ENCODE peak calls at places on chromosomes 16 and 17, in eight cellular contexts. G is tibial nerve, E is SK-N-SH, L is A549, R is ovary, V is stomach, K is sigmoid colon, S is transverse colon. I is an unnamed sample.

GRCh38 chr16:66471696-66472393 is 44.8 kb downstream of the BEAN1 start:
- DNase-seq in L (no peak), K (peak; percentile 36), S (no peak), R (no peak), G (no peak), E (no peak), V (no peak), I (peak; percentile 40)

GRCh38 chr16:7057458-7057857 is 275.2 kb upstream of the RBFOX1 start:
- DNase-seq in V (no peak), E (no peak), G (no peak), S (no peak), K (no peak), R (no peak), L (no peak), I (no peak)

GRCh38 chr16:8623634-8624033 is 2.1 kb downstream of the METTL22 start:
- DNase-seq in E (no peak), G (no peak), K (peak; percentile 29), S (no peak), V (no peak), R (no peak), L (no peak), I (no peak)

GRCh38 chr17:58279016-58279671 is 1.6 kb downstream of the MPO start:
- DNase-seq in G (no peak), L (no peak), R (no peak), S (peak; percentile 23), V (no peak), K (peak; percentile 84), E (no peak), I (no peak)

GRCh38 chr17:44977065-44977464 is 9.0 kb upstream of the C1QL1 start:
- DNase-seq in L (peak; percentile 40), S (no peak), G (no peak), E (no peak), V (no peak), K (no peak), R (no peak), I (no peak)

GRCh38 chr17:77371117-77371887 is 230.5 kb downstream of the SEC14L1 start:
- DNase-seq in E (no peak), G (no peak), V (peak; percentile 73), R (no peak), L (no peak), K (peak; percentile 67), S (no peak), I (no peak)

GRCh38 chr17:50258647-50259483 is 15.4 kb upstream of the TMEM92 start:
- DNase-seq in S (no peak), K (peak; percentile 72), R (peak; percentile 47), L (no peak), G (no peak), E (peak; percentile 85), V (no peak), I (peak; percentile 74)

GRCh38 chr17:15463363-15463762 is 4.1 kb downstream of the CDRT4 start:
- DNase-seq in E (no peak), G (peak; percentile 37), S (peak; percentile 19), L (peak; percentile 44), K (peak; percentile 78), R (peak; percentile 49), V (peak; percentile 41), I (peak; percentile 73)

GRCh38 chr16:1708768-1709180 is 2.8 kb downstream of the MAPK8IP3 start:
- DNase-seq in E (no peak), G (no peak), V (no peak), R (no peak), S (no peak), L (no peak), K (no peak), I (no peak)

GRCh38 chr16:31472559-31473203 is 729 bp downstream of the TGFB1I1 start:
- DNase-seq in V (peak; percentile 87), G (peak; percentile 84), L (peak; percentile 93), R (peak; percentile 97), S (peak; percentile 93), E (peak; percentile 98), K (peak; percentile 99), I (peak; percentile 95)

GRCh38 chr16:49564577-49565224 is 191.1 kb downstream of the C16orf78 start:
- DNase-seq in E (no peak), L (no peak), S (no peak), R (no peak), G (no peak), K (no peak), V (no peak), I (no peak)

GRCh38 chr16:62041401-62041800 is 5.2 kb upstream of the CDH8 start:
- DNase-seq in S (no peak), L (peak; percentile 53), E (peak; percentile 43), G (no peak), R (no peak), V (no peak), K (no peak), I (no peak)

GRCh38 chr17:50139950-50140885 is 10.3 kb upstream of the SAMD14 start:
- DNase-seq in L (peak; percentile 91), V (peak; percentile 81), E (peak; percentile 98), K (peak; percentile 91), R (peak; percentile 85), G (peak; percentile 80), S (peak; percentile 85), I (no peak)

GRCh38 chr17:57811633-57812280 is 38.1 kb downstream of the MRPS23 start:
- DNase-seq in E (peak; percentile 54), L (no peak), G (no peak), V (no peak), S (no peak), K (no peak), R (no peak), I (no peak)

GRCh38 chr17:16046966-16047365 is 47.3 kb downstream of the TTC19 start:
- DNase-seq in L (no peak), R (no peak), S (no peak), E (no peak), G (no peak), K (no peak), V (no peak), I (no peak)

GRCh38 chr17:43645450-43645764 is 16.3 kb downstream of the MEOX1 start:
- DNase-seq in S (no peak), V (no peak), G (no peak), E (no peak), L (no peak), K (no peak), R (no peak), I (no peak)

GRCh38 chr16:67399749-67400704 is 6.7 kb upstream of the TPPP3 start:
- DNase-seq in V (no peak), K (no peak), R (no peak), L (no peak), G (no peak), S (no peak), E (peak; percentile 69), I (no peak)

GRCh38 chr16:31357324-31358156 is 2.6 kb downstream of the ITGAX start:
- DNase-seq in G (no peak), K (no peak), L (no peak), S (no peak), E (peak; percentile 14), V (no peak), R (no peak), I (no peak)

GRCh38 chr17:64992325-64992802 is 64.2 kb downstream of the GNA13 start:
- DNase-seq in E (no peak), G (no peak), V (no peak), R (no peak), K (no peak), L (peak; percentile 74), S (no peak), I (no peak)

GRCh38 chr17:48577946-48578615 is at the start of gene HOXB4:
- DNase-seq in E (no peak), R (peak; percentile 32), L (no peak), K (peak; percentile 95), S (peak; percentile 80), V (peak; percentile 59), G (peak; percentile 67), I (peak; percentile 93)

GRCh38 chr17:70552230-70552981 is 383.1 kb downstream of the KCNJ2 start:
- DNase-seq in R (peak; percentile 18), K (no peak), L (peak; percentile 42), E (peak; percentile 72), S (no peak), G (peak; percentile 35), V (no peak), I (no peak)

GRCh38 chr17:28950017-28950751 is 1.1 kb downstream of the PHF12 start:
- DNase-seq in G (no peak), E (peak; percentile 59), L (peak; percentile 64), V (peak; percentile 39), K (peak; percentile 87), S (peak; percentile 61), R (peak; percentile 58), I (peak; percentile 85)

GRCh38 chr17:67671492-67671891 is 46.2 kb upstream of the NOL11 start:
- DNase-seq in G (no peak), K (no peak), S (no peak), V (peak; percentile 32), R (no peak), E (peak; percentile 59), L (no peak), I (no peak)
- TF ChIP-seq EP300 in G (no peak), K (no peak), S (no peak), V (no peak), R (no peak), E (no peak), L (no peak), I (no peak)

DNA sequence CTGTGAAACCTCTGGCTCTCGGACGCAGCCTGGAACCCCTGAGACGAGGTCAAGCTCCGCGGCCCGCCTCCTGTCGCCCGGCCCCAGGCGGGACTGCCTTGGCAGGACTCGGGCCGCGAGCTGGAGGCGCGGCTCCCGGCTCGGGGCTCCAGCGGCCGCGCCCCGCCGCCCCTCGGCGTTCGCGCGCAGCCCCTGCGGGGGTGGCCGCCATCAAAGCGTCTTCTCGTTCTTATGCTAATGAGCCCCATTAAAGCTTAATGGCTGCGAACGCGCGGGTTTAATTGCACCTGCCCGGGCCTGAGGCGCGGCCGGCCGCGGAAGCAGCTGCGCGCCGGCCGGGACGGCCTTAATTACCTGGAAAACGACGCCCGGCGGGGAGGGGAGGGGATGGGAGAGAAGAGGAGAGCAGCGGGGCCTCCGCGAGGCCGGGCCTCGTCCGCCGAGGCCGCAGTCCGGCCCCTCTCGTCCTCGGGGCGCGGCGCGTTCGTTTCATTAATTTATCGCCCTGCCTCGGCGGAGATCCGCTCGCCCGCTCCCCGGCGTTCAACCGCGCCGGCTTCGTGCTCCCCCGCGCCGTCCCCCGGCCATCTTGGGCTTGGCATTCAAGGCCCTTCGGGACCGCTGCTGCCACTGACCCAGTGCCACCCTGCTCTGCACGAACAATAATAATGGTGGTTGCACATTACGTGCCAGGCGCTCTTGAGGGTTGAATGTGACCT is 19.2 kb downstream of the RAI1 start:
- DNase-seq in E (no peak), R (no peak), L (no peak), G (no peak), S (peak; percentile 52), V (peak; percentile 47), K (no peak), I (no peak)
- H3K4me3 ChIP-seq in E (no peak overlapping the region), R (peak overlapping the region; percentile 19), L (no peak overlapping the region), G (peak overlapping the region; percentile 48), S (peak overlapping the region; percentile 54), V (peak overlapping the region; percentile 36), K (peak overlapping the region; percentile 50), I (peak overlapping the region; percentile 44)

GRCh38 chr16:86680137-86680536 is 101.8 kb downstream of the FOXL1 start:
- DNase-seq in G (no peak), L (no peak), E (no peak), K (peak; percentile 48), R (no peak), S (no peak), V (no peak), I (no peak)
- TF ChIP-seq EP300 in G (no peak), L (no peak), E (no peak), K (no peak), R (no peak), S (no peak), V (no peak), I (no peak)

DNA sequence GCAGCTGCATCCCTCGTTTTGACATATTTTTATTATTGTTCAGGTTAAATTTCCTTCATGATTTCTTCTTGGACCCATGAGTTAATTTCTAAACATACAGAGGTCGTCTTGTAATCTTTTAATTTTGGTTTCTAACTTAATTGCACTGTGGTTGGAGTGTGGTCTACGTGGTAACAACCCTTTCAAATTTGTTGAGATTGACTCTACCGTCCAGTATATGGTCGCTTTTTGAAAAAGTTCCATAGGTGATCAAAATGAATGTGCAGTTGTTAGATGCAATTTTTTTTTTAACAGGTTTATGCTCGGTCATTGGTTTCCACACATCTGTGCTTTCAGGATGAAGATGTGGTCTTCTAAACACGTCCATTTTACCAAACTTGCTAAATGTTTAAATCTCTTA is 11.0 kb upstream of the SLC6A4 start:
- DNase-seq in V (no peak), G (no peak), K (no peak), R (no peak), L (no peak), E (no peak), S (no peak), I (no peak)
- H3K4me3 ChIP-seq in V (no peak overlapping the region), G (no peak overlapping the region), K (no peak overlapping the region), R (no peak overlapping the region), L (no peak overlapping the region), E (no peak overlapping the region), S (no peak overlapping the region), I (no peak overlapping the region)